ENCODE peak calls at places on chromosomes 11 and 22, in nine cellular contexts. One of them, this sample, is unnamed. For H3K36me3, the result is how much of the 10 kb centered on the place peaks cover.

GRCh38 chr22:42001127-42001526 is 2.5 kb downstream of the WBP2NL start:
- DNase-seq in CD8-positive, alpha-beta T cell: no peak
- DNase-seq in spleen: no peak
- DNase-seq in mesenchymal stem cell: peak
- DNase-seq in MM.1S: no peak
- DNase-seq in Karpas-422: no peak
- DNase-seq in SK-N-SH: no peak
- DNase-seq in left ventricle myocardium inferior: no peak
- DNase-seq in OCI-LY7: no peak
- DNase-seq in this sample: no peak

GRCh38 chr11:118076754-118077281 is at the start of gene TMPRSS4:
- DNase-seq in CD8-positive, alpha-beta T cell: no peak
- DNase-seq in spleen: no peak
- DNase-seq in mesenchymal stem cell: no peak
- DNase-seq in MM.1S: no peak
- DNase-seq in Karpas-422: no peak
- DNase-seq in SK-N-SH: no peak
- DNase-seq in left ventricle myocardium inferior: no peak
- DNase-seq in OCI-LY7: no peak
- DNase-seq in this sample: peak

GRCh38 chr11:90204832-90205646 is 17.8 kb downstream of the CHORDC1 start:
- DNase-seq in CD8-positive, alpha-beta T cell: no peak
- DNase-seq in spleen: no peak
- DNase-seq in mesenchymal stem cell: peak
- DNase-seq in MM.1S: peak
- DNase-seq in Karpas-422: peak
- DNase-seq in SK-N-SH: peak
- DNase-seq in left ventricle myocardium inferior: no peak
- DNase-seq in OCI-LY7: peak
- DNase-seq in this sample: no peak

GRCh38 chr22:17536269-17536668 is 27.0 kb upstream of the SLC25A18 start:
- DNase-seq in CD8-positive, alpha-beta T cell: no peak
- DNase-seq in spleen: no peak
- DNase-seq in mesenchymal stem cell: no peak
- DNase-seq in MM.1S: no peak
- DNase-seq in Karpas-422: no peak
- DNase-seq in SK-N-SH: no peak
- DNase-seq in left ventricle myocardium inferior: no peak
- DNase-seq in OCI-LY7: no peak
- DNase-seq in this sample: no peak

GRCh38 chr11:84806354-84806753 is 820.8 kb downstream of the DLG2 start:
- DNase-seq in CD8-positive, alpha-beta T cell: no peak
- DNase-seq in spleen: no peak
- DNase-seq in mesenchymal stem cell: no peak
- DNase-seq in MM.1S: no peak
- DNase-seq in Karpas-422: no peak
- DNase-seq in SK-N-SH: no peak
- DNase-seq in left ventricle myocardium inferior: no peak
- DNase-seq in OCI-LY7: no peak
- DNase-seq in this sample: no peak

GRCh38 chr11:134139873-134140331 is 71.0 kb downstream of the JAM3 start:
- DNase-seq in CD8-positive, alpha-beta T cell: peak
- DNase-seq in spleen: peak
- DNase-seq in mesenchymal stem cell: peak
- DNase-seq in MM.1S: peak
- DNase-seq in Karpas-422: peak
- DNase-seq in SK-N-SH: peak
- DNase-seq in left ventricle myocardium inferior: no peak
- DNase-seq in OCI-LY7: peak
- DNase-seq in this sample: peak

GRCh38 chr11:1151366-1152315 is 6.1 kb upstream of the MUC5AC start:
- DNase-seq in CD8-positive, alpha-beta T cell: no peak
- DNase-seq in spleen: peak
- DNase-seq in mesenchymal stem cell: no peak
- DNase-seq in MM.1S: no peak
- DNase-seq in Karpas-422: no peak
- DNase-seq in SK-N-SH: peak
- DNase-seq in left ventricle myocardium inferior: no peak
- DNase-seq in OCI-LY7: no peak
- DNase-seq in this sample: peak

GRCh38 chr11:10302744-10303557 is 1.9 kb upstream of the ADM start:
- DNase-seq in CD8-positive, alpha-beta T cell: peak
- DNase-seq in spleen: peak
- DNase-seq in mesenchymal stem cell: peak
- DNase-seq in MM.1S: peak
- DNase-seq in Karpas-422: peak
- DNase-seq in SK-N-SH: peak
- DNase-seq in left ventricle myocardium inferior: peak
- DNase-seq in OCI-LY7: no peak
- DNase-seq in this sample: peak

GRCh38 chr11:66115638-66116410 is 45.8 kb downstream of the PACS1 start:
- DNase-seq in CD8-positive, alpha-beta T cell: no peak
- DNase-seq in spleen: no peak
- DNase-seq in mesenchymal stem cell: peak
- DNase-seq in MM.1S: peak
- DNase-seq in Karpas-422: peak
- DNase-seq in SK-N-SH: no peak
- DNase-seq in left ventricle myocardium inferior: no peak
- DNase-seq in OCI-LY7: peak
- DNase-seq in this sample: no peak

GRCh38 chr11:9180784-9181183 is 84.4 kb downstream of the DENND5A start:
- DNase-seq in CD8-positive, alpha-beta T cell: no peak
- DNase-seq in spleen: no peak
- DNase-seq in mesenchymal stem cell: peak
- DNase-seq in MM.1S: no peak
- DNase-seq in Karpas-422: no peak
- DNase-seq in SK-N-SH: no peak
- DNase-seq in left ventricle myocardium inferior: no peak
- DNase-seq in OCI-LY7: no peak
- DNase-seq in this sample: no peak

GRCh38 chr22:29840498-29840897 is 2.4 kb upstream of the ASCC2 start:
- DNase-seq in CD8-positive, alpha-beta T cell: no peak
- DNase-seq in spleen: no peak
- DNase-seq in mesenchymal stem cell: peak
- DNase-seq in MM.1S: no peak
- DNase-seq in Karpas-422: no peak
- DNase-seq in SK-N-SH: no peak
- DNase-seq in left ventricle myocardium inferior: no peak
- DNase-seq in OCI-LY7: no peak
- DNase-seq in this sample: no peak

GRCh38 chr11:43942651-43943356 is 367 bp downstream of the C11orf96 start:
- DNase-seq in CD8-positive, alpha-beta T cell: no peak
- DNase-seq in spleen: no peak
- DNase-seq in mesenchymal stem cell: peak
- DNase-seq in MM.1S: peak
- DNase-seq in Karpas-422: no peak
- DNase-seq in SK-N-SH: peak
- DNase-seq in left ventricle myocardium inferior: no peak
- DNase-seq in OCI-LY7: no peak
- DNase-seq in this sample: peak

GRCh38 chr11:46541593-46542371 is 52.0 kb downstream of the AMBRA1 start:
- DNase-seq in CD8-positive, alpha-beta T cell: no peak
- DNase-seq in spleen: no peak
- DNase-seq in mesenchymal stem cell: no peak
- DNase-seq in MM.1S: no peak
- DNase-seq in Karpas-422: no peak
- DNase-seq in SK-N-SH: no peak
- DNase-seq in left ventricle myocardium inferior: peak
- DNase-seq in OCI-LY7: no peak
- DNase-seq in this sample: no peak

GRCh38 chr11:79670846-79671245 is 230.0 kb upstream of the TENM4 start:
- DNase-seq in CD8-positive, alpha-beta T cell: no peak
- DNase-seq in spleen: no peak
- DNase-seq in mesenchymal stem cell: no peak
- DNase-seq in MM.1S: no peak
- DNase-seq in Karpas-422: no peak
- DNase-seq in SK-N-SH: no peak
- DNase-seq in left ventricle myocardium inferior: no peak
- DNase-seq in OCI-LY7: no peak
- DNase-seq in this sample: no peak

GRCh38 chr11:74485868-74486267 is 7.7 kb downstream of the LIPT2 start:
- DNase-seq in CD8-positive, alpha-beta T cell: no peak
- DNase-seq in spleen: no peak
- DNase-seq in mesenchymal stem cell: no peak
- DNase-seq in MM.1S: no peak
- DNase-seq in Karpas-422: no peak
- DNase-seq in SK-N-SH: no peak
- DNase-seq in left ventricle myocardium inferior: no peak
- DNase-seq in OCI-LY7: no peak
- DNase-seq in this sample: no peak

GRCh38 chr22:38286915-38287669 is 14.3 kb upstream of the TMEM184B start:
- DNase-seq in CD8-positive, alpha-beta T cell: no peak
- DNase-seq in spleen: no peak
- DNase-seq in mesenchymal stem cell: no peak
- DNase-seq in MM.1S: no peak
- DNase-seq in Karpas-422: no peak
- DNase-seq in SK-N-SH: no peak
- DNase-seq in left ventricle myocardium inferior: no peak
- DNase-seq in OCI-LY7: no peak
- DNase-seq in this sample: no peak

DNA sequence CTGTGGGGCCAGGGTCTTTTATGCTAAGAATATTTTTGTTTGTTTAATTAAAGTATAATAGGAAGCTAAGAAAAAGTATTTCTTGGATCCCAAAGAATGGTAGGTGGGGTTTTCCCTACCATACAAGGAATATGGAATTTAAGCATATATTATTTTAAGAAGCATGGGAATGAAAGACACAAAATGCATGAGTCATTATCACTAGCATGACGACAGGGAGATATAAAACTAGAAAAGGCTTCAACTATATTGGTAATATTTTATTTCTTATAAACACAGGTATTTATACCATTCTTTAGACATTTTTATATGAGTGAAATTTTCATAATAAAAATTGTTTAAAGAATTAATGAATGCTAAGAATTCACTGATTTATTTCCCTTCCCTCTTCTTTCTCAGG is 39.3 kb upstream of the SOX6 start:
- DNase-seq in CD8-positive, alpha-beta T cell: no peak
- DNase-seq in spleen: no peak
- DNase-seq in mesenchymal stem cell: no peak
- DNase-seq in MM.1S: no peak
- DNase-seq in Karpas-422: no peak
- DNase-seq in SK-N-SH: no peak
- DNase-seq in left ventricle myocardium inferior: no peak
- DNase-seq in OCI-LY7: no peak
- DNase-seq in this sample: no peak
- H3K4me3 ChIP-seq in CD8-positive, alpha-beta T cell: no peak
- H3K4me3 ChIP-seq in spleen: no peak
- H3K4me3 ChIP-seq in mesenchymal stem cell: no peak
- H3K4me3 ChIP-seq in MM.1S: no peak
- H3K4me3 ChIP-seq in Karpas-422: no peak
- H3K4me3 ChIP-seq in SK-N-SH: no peak
- H3K4me3 ChIP-seq in left ventricle myocardium inferior: no peak
- H3K4me3 ChIP-seq in OCI-LY7: no peak
- H3K4me3 ChIP-seq in this sample: no peak

GRCh38 chr11:72975778-72976520 is 161.7 kb downstream of the ATG16L2 start:
- DNase-seq in CD8-positive, alpha-beta T cell: no peak
- DNase-seq in spleen: no peak
- DNase-seq in mesenchymal stem cell: peak
- DNase-seq in MM.1S: no peak
- DNase-seq in Karpas-422: no peak
- DNase-seq in SK-N-SH: no peak
- DNase-seq in left ventricle myocardium inferior: no peak
- DNase-seq in OCI-LY7: no peak
- DNase-seq in this sample: no peak
- H3K36me3 ChIP-seq in CD8-positive, alpha-beta T cell: under half
- H3K36me3 ChIP-seq in spleen: half or more
- H3K36me3 ChIP-seq in mesenchymal stem cell: under half
- H3K36me3 ChIP-seq in MM.1S: under half
- H3K36me3 ChIP-seq in Karpas-422: under half
- H3K36me3 ChIP-seq in SK-N-SH: under half
- H3K36me3 ChIP-seq in left ventricle myocardium inferior: under half
- H3K36me3 ChIP-seq in OCI-LY7: half or more
- H3K36me3 ChIP-seq in this sample: under half

DNA sequence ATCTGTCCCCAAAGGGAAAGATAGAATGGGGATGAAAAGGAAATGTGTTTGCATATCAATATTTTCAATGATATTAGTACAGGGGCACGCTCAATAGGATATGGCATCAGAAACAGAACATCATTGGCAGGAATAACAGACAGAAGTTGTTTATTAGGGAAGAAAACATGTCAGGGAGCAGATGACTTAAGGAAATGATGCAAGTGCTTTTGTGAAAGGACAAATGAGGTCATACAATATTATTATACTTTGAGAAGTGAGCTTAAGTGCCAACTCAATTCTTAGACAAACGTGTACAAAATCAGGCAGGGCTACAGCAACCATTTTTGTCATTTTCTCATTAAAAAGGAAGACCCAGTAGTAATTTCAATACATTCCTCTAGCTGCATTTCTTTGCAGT is 388.4 kb downstream of the SOX6 start:
- DNase-seq in CD8-positive, alpha-beta T cell: no peak
- DNase-seq in spleen: no peak
- DNase-seq in mesenchymal stem cell: peak
- DNase-seq in MM.1S: no peak
- DNase-seq in Karpas-422: no peak
- DNase-seq in SK-N-SH: no peak
- DNase-seq in left ventricle myocardium inferior: no peak
- DNase-seq in OCI-LY7: no peak
- DNase-seq in this sample: no peak
- H3K4me3 ChIP-seq in CD8-positive, alpha-beta T cell: no peak
- H3K4me3 ChIP-seq in spleen: no peak
- H3K4me3 ChIP-seq in mesenchymal stem cell: no peak
- H3K4me3 ChIP-seq in MM.1S: no peak
- H3K4me3 ChIP-seq in Karpas-422: no peak
- H3K4me3 ChIP-seq in SK-N-SH: no peak
- H3K4me3 ChIP-seq in left ventricle myocardium inferior: peak
- H3K4me3 ChIP-seq in OCI-LY7: no peak
- H3K4me3 ChIP-seq in this sample: no peak

GRCh38 chr11:96257972-96258951 is 84.7 kb downstream of the MAML2 start:
- DNase-seq in CD8-positive, alpha-beta T cell: peak
- DNase-seq in spleen: no peak
- DNase-seq in mesenchymal stem cell: peak
- DNase-seq in MM.1S: peak
- DNase-seq in Karpas-422: no peak
- DNase-seq in SK-N-SH: no peak
- DNase-seq in left ventricle myocardium inferior: no peak
- DNase-seq in OCI-LY7: peak
- DNase-seq in this sample: no peak
- H3K36me3 ChIP-seq in CD8-positive, alpha-beta T cell: under half
- H3K36me3 ChIP-seq in spleen: under half
- H3K36me3 ChIP-seq in mesenchymal stem cell: under half
- H3K36me3 ChIP-seq in MM.1S: under half
- H3K36me3 ChIP-seq in Karpas-422: under half
- H3K36me3 ChIP-seq in SK-N-SH: under half
- H3K36me3 ChIP-seq in left ventricle myocardium inferior: under half
- H3K36me3 ChIP-seq in OCI-LY7: under half
- H3K36me3 ChIP-seq in this sample: under half

GRCh38 chr11:13291361-13291760 is 13.8 kb downstream of the BMAL1 start:
- DNase-seq in CD8-positive, alpha-beta T cell: no peak
- DNase-seq in spleen: no peak
- DNase-seq in mesenchymal stem cell: no peak
- DNase-seq in MM.1S: no peak
- DNase-seq in Karpas-422: no peak
- DNase-seq in SK-N-SH: no peak
- DNase-seq in left ventricle myocardium inferior: no peak
- DNase-seq in OCI-LY7: no peak
- DNase-seq in this sample: no peak
- H3K4me3 ChIP-seq in CD8-positive, alpha-beta T cell: no peak
- H3K4me3 ChIP-seq in spleen: no peak
- H3K4me3 ChIP-seq in mesenchymal stem cell: no peak
- H3K4me3 ChIP-seq in MM.1S: no peak
- H3K4me3 ChIP-seq in Karpas-422: no peak
- H3K4me3 ChIP-seq in SK-N-SH: no peak
- H3K4me3 ChIP-seq in left ventricle myocardium inferior: no peak
- H3K4me3 ChIP-seq in OCI-LY7: no peak
- H3K4me3 ChIP-seq in this sample: no peak

This sample was measured in H7.